ENCODE peak calls at places on chromosomes 12 and 14, in four cellular contexts. O is IMR-90, T is Peyer's patch, I is PC-9. H is an unnamed sample. For H3K4me1 and H3K9me3, the result is how much of the 10 kb centered on the place peaks cover.

GRCh38 chr12:69623970-69624369 is 13.3 kb upstream of the LRRC10 start:
- DNase-seq in O (peak), T (no peak), I (no peak), H (no peak)

GRCh38 chr14:90645842-90646443 is 170.3 kb downstream of the TTC7B start:
- DNase-seq in O (peak), T (no peak), I (peak), H (no peak)

GRCh38 chr14:100246809-100247428 is 8.0 kb downstream of the YY1 start:
- DNase-seq in O (peak), T (no peak), I (peak), H (no peak)

GRCh38 chr14:104685216-104685997 is 4.0 kb upstream of the INF2 start:
- DNase-seq in O (no peak), T (no peak), I (no peak), H (no peak)

GRCh38 chr12:991350-992278 is 591 bp downstream of the ERC1 start:
- DNase-seq in O (peak), T (peak), I (no peak), H (peak)

GRCh38 chr12:115785548-115785947 is 491.9 kb downstream of the MED13L start:
- DNase-seq in O (no peak), T (no peak), I (no peak), H (no peak)

GRCh38 chr12:112450725-112451124 is 32.0 kb downstream of the PTPN11 start:
- DNase-seq in O (no peak), T (no peak), I (no peak), H (no peak)

GRCh38 chr14:69079188-69079742 is 73.7 kb downstream of the DCAF5 start:
- DNase-seq in O (peak), T (no peak), I (peak), H (no peak)

GRCh38 chr14:24139272-24139934 is 2.0 kb downstream of the EMC9 start:
- DNase-seq in O (no peak), T (no peak), I (no peak), H (no peak)

GRCh38 chr14:67207810-67208209 is 18.6 kb downstream of the GARIN2 start:
- DNase-seq in O (no peak), T (no peak), I (no peak), H (no peak)

GRCh38 chr12:131491887-131492490 is 218.9 kb upstream of the SFSWAP start:
- DNase-seq in O (no peak), T (no peak), I (no peak), H (no peak)

GRCh38 chr12:13889913-13890312 is 91.5 kb downstream of the GRIN2B start:
- DNase-seq in O (no peak), T (no peak), I (no peak), H (no peak)

GRCh38 chr12:76341436-76342030 is 6.7 kb downstream of the BBS10 start:
- DNase-seq in O (peak), T (no peak), I (no peak), H (no peak)

GRCh38 chr14:104551851-104552737 is 27.5 kb upstream of the C14orf180 start:
- DNase-seq in O (no peak), T (no peak), I (no peak), H (no peak)

GRCh38 chr14:100011568-100012325 is 53.5 kb upstream of the EVL start:
- DNase-seq in O (peak), T (no peak), I (no peak), H (no peak)

GRCh38 chr12:13100882-13101769 is 2.3 kb downstream of the GSG1 start:
- DNase-seq in O (peak), T (peak), I (peak), H (peak)

DNA sequence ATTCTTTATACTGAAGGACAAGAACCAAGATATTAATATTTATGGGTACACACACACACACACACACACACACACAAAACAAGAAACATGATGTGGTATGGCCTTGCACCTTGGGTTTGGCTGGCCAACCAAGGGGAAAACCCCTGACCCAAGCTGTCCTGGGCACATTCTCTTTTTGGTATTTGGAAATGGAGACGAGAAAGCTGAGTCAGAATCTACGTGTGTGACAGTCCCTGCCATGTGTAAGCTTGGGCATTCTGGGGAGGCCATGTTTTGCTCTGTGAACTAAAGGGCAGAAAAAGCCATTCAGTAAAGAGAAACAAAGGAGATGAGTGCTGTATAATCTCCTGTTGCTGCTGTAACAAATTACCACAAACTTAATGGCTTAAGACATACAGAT is 35.6 kb downstream of the PTGER2 start:
- DNase-seq in O (no peak), T (no peak), I (no peak), H (no peak)
- H3K4me1 ChIP-seq in O (under half), T (under half), I (under half), H (half or more)

GRCh38 chr12:120062976-120063579 is 53.5 kb downstream of the RAB35 start:
- DNase-seq in O (no peak), T (no peak), I (peak), H (no peak)
- H3K4me3 ChIP-seq in O (no peak), T (no peak), I (no peak), H (no peak)

GRCh38 chr12:31887109-31887811 is 72.0 kb upstream of the RESF1 start:
- DNase-seq in O (no peak), T (peak), I (no peak), H (no peak)
- H3K9me3 ChIP-seq in O (under half), T (under half), I (under half), H (under half)

GRCh38 chr12:5500326-5500659 is 68.4 kb downstream of the NTF3 start:
- DNase-seq in O (no peak), T (no peak), I (no peak), H (no peak)
- H3K4me1 ChIP-seq in O (under half), T (under half), I (under half), H (under half)

GRCh38 chr12:104516821-104517220 is 60.1 kb downstream of the CHST11 start:
- DNase-seq in O (no peak), T (no peak), I (no peak), H (no peak)

GRCh38 chr12:104517880-104518279 is 61.1 kb downstream of the CHST11 start:
- DNase-seq in O (no peak), T (no peak), I (no peak), H (no peak)

GRCh38 chr12:104521731-104522130 is 65.0 kb downstream of the CHST11 start:
- DNase-seq in O (peak), T (no peak), I (no peak), H (no peak)

GRCh38 chr12:104520242-104520900 is 63.6 kb downstream of the CHST11 start:
- DNase-seq in O (no peak), T (peak), I (no peak), H (no peak)

GRCh38 chr12:104519190-104519857 is 62.6 kb downstream of the CHST11 start:
- DNase-seq in O (no peak), T (peak), I (no peak), H (peak)
- H3K4me3 ChIP-seq in O (no peak), T (no peak), I (no peak), H (peak)

H was measured in CD4-positive, CD25-positive, alpha-beta regulatory T cell.